ENCODE peak calls at places on chromosomes 12 and 14, in ten cellular contexts. I, P, J, Z, N, C, A, F, D and S are unnamed samples.

GRCh38 chr12:131699434-131699833 is 11.5 kb upstream of the SFSWAP start:
- DNase-seq in A (no peak), I (no peak), C (no peak), D (no peak), N (peak; percentile 37), J (no peak), F (peak; percentile 32), Z (no peak), P (no peak), S (no peak)

GRCh38 chr12:96368233-96368632 is 32.0 kb downstream of the CDK17 start:
- DNase-seq in D (peak; percentile 48), Z (no peak), A (no peak), P (no peak), N (peak; percentile 46), C (no peak), F (no peak), J (no peak), I (peak; percentile 71), S (no peak)

GRCh38 chr14:106276326-106277267 is 750.2 kb downstream of the TMEM121 start:
- DNase-seq in F (no peak), A (no peak), J (peak; percentile 36), D (no peak), Z (no peak), P (no peak), C (no peak), I (no peak), N (no peak), S (no peak)

GRCh38 chr14:74647061-74647833 is 35.2 kb upstream of the LTBP2 start:
- DNase-seq in P (no peak), J (no peak), A (no peak), N (no peak), C (no peak), D (no peak), Z (no peak), I (no peak), F (no peak), S (no peak)

GRCh38 chr12:70928066-70928465 is 7.5 kb upstream of the PTPRR start:
- DNase-seq in N (no peak), A (no peak), F (no peak), D (no peak), P (no peak), C (no peak), Z (no peak), J (no peak), I (no peak), S (no peak)

GRCh38 chr12:63521706-63522105 is 146.6 kb downstream of the DPY19L2 start:
- DNase-seq in Z (no peak), C (no peak), N (no peak), J (no peak), P (no peak), A (no peak), F (no peak), I (no peak), D (peak; percentile 57), S (no peak)

GRCh38 chr14:36605506-36605857 is 23.1 kb upstream of the NKX2-8 start:
- DNase-seq in C (no peak), Z (no peak), J (no peak), P (no peak), I (no peak), N (no peak), F (peak; percentile 36), D (no peak), A (no peak), S (no peak)

GRCh38 chr12:58860788-58861240 is 59.5 kb downstream of the LRIG3 start:
- DNase-seq in J (no peak), N (no peak), I (peak; percentile 30), A (peak; percentile 49), D (no peak), C (no peak), F (no peak), Z (no peak), P (no peak), S (no peak)

GRCh38 chr12:27970391-27970980 is 2.0 kb downstream of the PTHLH start:
- DNase-seq in J (no peak), A (peak; percentile 40), P (no peak), D (peak; percentile 15), I (peak; percentile 52), F (no peak), Z (peak; percentile 54), N (peak; percentile 38), C (no peak), S (no peak)

GRCh38 chr12:111222520-111222919 is 146.4 kb downstream of the PHETA1 start:
- DNase-seq in Z (no peak), N (no peak), A (no peak), I (no peak), D (peak; percentile 5), P (no peak), C (no peak), J (no peak), F (no peak), S (no peak)

GRCh38 chr12:112327209-112327930 is 54.9 kb downstream of the HECTD4 start:
- DNase-seq in P (no peak), Z (no peak), F (no peak), A (no peak), C (no peak), N (no peak), D (no peak), I (no peak), J (no peak), S (no peak)